ENCODE peak calls at places on chromosomes 12 and 14, in seven cellular contexts. Y is omental fat pad; V is CD8-positive, alpha-beta memory T cell; C is iPS-NIHi11; B is activated CD4-positive, alpha-beta memory T cell treated with anti-CD3 and anti-CD28 coated beads, Interleukin-2, amount 10 ng/mL, durations not matched to agents 7 days and 5 days; W is mucosa of descending colon; U is HT1080. R is an unnamed sample.

GRCh38 chr12:96606646-96607045 is 117.3 kb downstream of the CFAP54 start:
- DNase-seq in C (no peak), V (no peak), U (no peak), Y (no peak), W (no peak), B (no peak), R (no peak)

GRCh38 chr14:82270286-82270685 is 736.6 kb upstream of the SEL1L start:
- DNase-seq in W (no peak), V (no peak), Y (no peak), C (no peak), U (no peak), B (no peak), R (no peak)

GRCh38 chr12:47111392-47111778 is 31.6 kb upstream of the AMIGO2 start:
- DNase-seq in B (peak), U (no peak), W (no peak), Y (no peak), V (no peak), C (no peak), R (no peak)

GRCh38 chr14:55329999-55330710 is 58.9 kb downstream of the FBXO34 start:
- DNase-seq in B (no peak), C (no peak), W (no peak), U (peak), V (no peak), Y (no peak), R (no peak)

GRCh38 chr12:57087689-57088441 is 1.0 kb upstream of the NAB2 start:
- DNase-seq in V (peak), U (peak), W (peak), Y (peak), C (peak), B (peak), R (peak)

GRCh38 chr12:132665149-132665491 is 22.0 kb downstream of the POLE start:
- DNase-seq in V (no peak), U (no peak), B (no peak), C (no peak), Y (no peak), W (no peak), R (no peak)

GRCh38 chr14:48690349-48690748 is 895.8 kb downstream of the RPS29 start:
- DNase-seq in Y (no peak), V (no peak), B (no peak), U (no peak), W (no peak), C (peak), R (no peak)

GRCh38 chr14:59358105-59358504 is 107.1 kb downstream of the GPR135 start:
- DNase-seq in V (no peak), W (no peak), C (peak), Y (no peak), U (peak), B (no peak), R (peak)

GRCh38 chr14:50670196-50670875 is 2.2 kb upstream of the SAV1 start:
- DNase-seq in W (no peak), V (no peak), B (no peak), C (peak), Y (no peak), U (no peak), R (peak)

R was measured in H9.